ENCODE peak calls at places on chromosomes 4 and X, in ten cellular contexts. U, E, M, V, W, D, R, O, Q and L are unnamed samples.

GRCh38 chr4:101286663-101287062 is 60.7 kb downstream of the PPP3CA start:
- DNase-seq in U (no peak), E (no peak), M (no peak), V (no peak), W (no peak), D (no peak), R (no peak), O (no peak), Q (no peak), L (no peak)

GRCh38 chrX:103585421-103586313 is at the start of gene TCEAL4:
- DNase-seq in U (peak), E (peak), M (peak), V (no peak), W (no peak), D (no peak), R (peak), O (peak), Q (peak), L (no peak)

GRCh38 chr4:1022739-1023066 is 11.3 kb downstream of the FGFRL1 start:
- DNase-seq in U (no peak), E (no peak), M (no peak), V (no peak), W (no peak), D (no peak), R (no peak), O (no peak), Q (no peak), L (no peak)

GRCh38 chr4:159071178-159071968 is 31.5 kb upstream of the RAPGEF2 start:
- DNase-seq in U (no peak), E (no peak), M (no peak), V (peak), W (no peak), D (no peak), R (no peak), O (no peak), Q (no peak), L (no peak)

GRCh38 chr4:77052352-77052751 is 23.4 kb downstream of the CCNI start:
- DNase-seq in U (peak), E (peak), M (peak), V (no peak), W (no peak), D (peak), R (peak), O (peak), Q (peak), L (no peak)

GRCh38 chr4:185096032-185096653 is 46.9 kb upstream of the SLC25A4 start:
- DNase-seq in U (peak), E (no peak), M (peak), V (peak), W (no peak), D (no peak), R (peak), O (no peak), Q (no peak), L (no peak)

GRCh38 chrX:48569958-48570357 is 4.3 kb upstream of the RBM3 start:
- DNase-seq in U (no peak), E (no peak), M (no peak), V (no peak), W (no peak), D (no peak), R (no peak), O (no peak), Q (no peak), L (no peak)

GRCh38 chr4:122309988-122310626 is 68.7 kb upstream of the ADAD1 start:
- DNase-seq in U (no peak), E (no peak), M (no peak), V (peak), W (no peak), D (no peak), R (no peak), O (no peak), Q (no peak), L (no peak)

GRCh38 chr4:190020790-190021717 is 6.0 kb downstream of the FRG2 start:
- DNase-seq in U (no peak), E (no peak), M (no peak), V (peak), W (no peak), D (no peak), R (peak), O (no peak), Q (no peak), L (no peak)

GRCh38 chr4:121741751-121742150 is 23.2 kb downstream of the SMIM43 start:
- DNase-seq in U (no peak), E (no peak), M (no peak), V (no peak), W (no peak), D (no peak), R (no peak), O (no peak), Q (no peak), L (no peak)

GRCh38 chr4:167111622-167112021 is 122.7 kb downstream of the SPOCK3 start:
- DNase-seq in U (no peak), E (no peak), M (no peak), V (no peak), W (no peak), D (no peak), R (no peak), O (no peak), Q (no peak), L (no peak)

GRCh38 chr4:26238426-26238781 is 82.4 kb upstream of the RBPJ start:
- DNase-seq in U (no peak), E (no peak), M (no peak), V (no peak), W (no peak), D (no peak), R (no peak), O (no peak), Q (no peak), L (no peak)

GRCh38 chr4:4507923-4508322 is 33.9 kb downstream of the STX18 start:
- DNase-seq in U (no peak), E (no peak), M (no peak), V (no peak), W (no peak), D (no peak), R (no peak), O (no peak), Q (no peak), L (no peak)

GRCh38 chr4:19678763-19679162 is 572.9 kb upstream of the SLIT2 start:
- DNase-seq in U (no peak), E (no peak), M (no peak), V (no peak), W (no peak), D (no peak), R (no peak), O (no peak), Q (no peak), L (no peak)

GRCh38 chrX:140034916-140035315 is 69.6 kb upstream of the CXorf66 start:
- DNase-seq in U (no peak), E (no peak), M (no peak), V (peak), W (no peak), D (no peak), R (peak), O (no peak), Q (no peak), L (no peak)

GRCh38 chr4:53354012-53354722 is 11.7 kb downstream of the SCFD2 start:
- DNase-seq in U (no peak), E (no peak), M (no peak), V (no peak), W (no peak), D (no peak), R (no peak), O (no peak), Q (no peak), L (no peak)

GRCh38 chr4:181896609-181897008 is 346.6 kb upstream of the TENM3 start:
- DNase-seq in U (no peak), E (no peak), M (no peak), V (no peak), W (no peak), D (no peak), R (peak), O (no peak), Q (no peak), L (no peak)

GRCh38 chrX:39000802-39001201 is 199.5 kb downstream of the MID1IP1 start:
- DNase-seq in U (no peak), E (no peak), M (no peak), V (no peak), W (no peak), D (no peak), R (no peak), O (no peak), Q (no peak), L (no peak)

GRCh38 chr4:181701911-181702310 is 541.3 kb upstream of the TENM3 start:
- DNase-seq in U (no peak), E (no peak), M (no peak), V (no peak), W (no peak), D (no peak), R (no peak), O (no peak), Q (no peak), L (no peak)